ENCODE peak calls at places on chromosomes 6 and 20, in seven cellular contexts. S, M, I, C, P, F and U are unnamed samples.

GRCh38 chr6:102352552-102352951 is 959.0 kb downstream of the GRIK2 start:
- DNase-seq in F (no peak), S (no peak), M (no peak), C (no peak), P (no peak), I (no peak), U (no peak)

GRCh38 chr6:107033136-107033535 is 5.1 kb downstream of the MTRES1 start:
- DNase-seq in M (no peak), C (no peak), I (no peak), S (no peak), P (no peak), F (no peak), U (no peak)

GRCh38 chr6:148497256-148497655 is 154.6 kb downstream of the SASH1 start:
- DNase-seq in F (no peak), M (no peak), C (no peak), I (no peak), P (no peak), S (no peak), U (no peak)

GRCh38 chr20:25600632-25601031 is 15.3 kb upstream of the NINL start:
- DNase-seq in M (no peak), F (no peak), C (no peak), I (no peak), P (no peak), S (no peak), U (no peak)

GRCh38 chr6:118722820-118723526 is 71.6 kb upstream of the CEP85L start:
- DNase-seq in P (no peak), I (no peak), C (no peak), M (no peak), S (no peak), F (no peak), U (no peak)

GRCh38 chr6:168469198-168469943 is 28.4 kb downstream of the SMOC2 start:
- DNase-seq in P (no peak), I (no peak), C (peak), S (no peak), M (peak), F (no peak), U (no peak)

GRCh38 chr6:4762294-4762693 is 13.9 kb upstream of the CDYL start:
- DNase-seq in S (no peak), F (no peak), P (no peak), C (no peak), I (no peak), M (no peak), U (no peak)

GRCh38 chr20:62741191-62741676 is 32.6 kb downstream of the NTSR1 start:
- DNase-seq in M (peak), I (peak), F (peak), C (no peak), P (no peak), S (no peak), U (no peak)

GRCh38 chr6:142118926-142119325 is 13.8 kb upstream of the GJE1 start:
- DNase-seq in F (no peak), P (no peak), S (no peak), I (no peak), C (no peak), M (no peak), U (no peak)

GRCh38 chr20:34334654-34335407 is 28.2 kb upstream of the ITCH start:
- DNase-seq in P (no peak), S (no peak), M (no peak), C (no peak), F (no peak), I (no peak), U (no peak)

GRCh38 chr6:109484161-109484560 is 1.1 kb upstream of the ZBTB24 start:
- DNase-seq in M (no peak), F (no peak), S (no peak), P (no peak), I (no peak), C (no peak), U (no peak)

GRCh38 chr6:166405416-166405815 is 22.7 kb upstream of the MPC1 start:
- DNase-seq in P (no peak), S (no peak), F (peak), I (no peak), C (no peak), M (no peak), U (no peak)

GRCh38 chr6:25172819-25173218 is 106.4 kb upstream of the CARMIL1 start:
- DNase-seq in M (no peak), P (no peak), C (no peak), F (no peak), I (peak), S (no peak), U (no peak)

GRCh38 chr6:43481075-43481474 is 3.7 kb downstream of the TJAP1 start:
- DNase-seq in P (no peak), I (no peak), S (no peak), F (no peak), C (no peak), M (no peak), U (no peak)

GRCh38 chr6:13931797-13932402 is 7.1 kb downstream of the RNF182 start:
- DNase-seq in F (no peak), P (no peak), C (no peak), S (no peak), I (no peak), M (no peak), U (no peak)

GRCh38 chr6:24329451-24329850 is 28.4 kb downstream of the DCDC2 start:
- DNase-seq in C (no peak), M (no peak), P (no peak), S (no peak), F (no peak), I (no peak), U (no peak)

GRCh38 chr6:91566467-91566866 is 979.6 kb upstream of the MAP3K7 start:
- DNase-seq in F (no peak), M (no peak), S (no peak), P (no peak), I (no peak), C (no peak), U (no peak)

GRCh38 chr6:169869301-169869700 is 117.9 kb downstream of the ERMARD start:
- DNase-seq in F (no peak), P (no peak), C (no peak), I (no peak), M (no peak), S (no peak), U (peak)

GRCh38 chr6:17842014-17842776 is 135.5 kb upstream of the NUP153 start:
- DNase-seq in C (no peak), M (no peak), I (no peak), F (no peak), P (no peak), S (no peak), U (no peak)

GRCh38 chr6:169868458-169868857 is 117.0 kb downstream of the ERMARD start:
- DNase-seq in C (peak), I (no peak), F (no peak), S (peak), M (no peak), P (no peak), U (peak)

GRCh38 chr6:14499309-14499708 is 381.7 kb downstream of the CD83 start:
- DNase-seq in C (no peak), S (no peak), M (no peak), P (no peak), I (no peak), F (no peak), U (no peak)

GRCh38 chr20:21901470-21902275 is 196.2 kb downstream of the PAX1 start:
- DNase-seq in S (peak), M (no peak), F (no peak), C (peak), P (no peak), I (no peak), U (no peak)

GRCh38 chr6:89817481-89817880 is 2.1 kb downstream of the MDN1 start:
- DNase-seq in F (no peak), I (peak), P (no peak), S (no peak), C (no peak), M (peak), U (no peak)

GRCh38 chr20:63457737-63458136 is 14.7 kb downstream of the KCNQ2 start:
- DNase-seq in M (no peak), P (no peak), I (no peak), F (no peak), C (peak), S (no peak), U (no peak)

GRCh38 chr6:44456070-44456965 is 68.8 kb downstream of the CDC5L start:
- DNase-seq in I (peak), M (peak), C (peak), F (peak), S (peak), P (peak), U (no peak)

GRCh38 chr6:103734016-103734415 is 1125.7 kb downstream of the HACE1 start:
- DNase-seq in S (no peak), M (no peak), P (no peak), F (no peak), I (no peak), C (no peak), U (no peak)

GRCh38 chr6:56024931-56025330 is 149.5 kb upstream of the BMP5 start:
- DNase-seq in C (no peak), P (no peak), F (no peak), M (no peak), S (no peak), I (no peak), U (no peak)

GRCh38 chr6:127195833-127196232 is 70.8 kb upstream of the RNF146 start:
- DNase-seq in S (no peak), M (no peak), P (no peak), F (no peak), I (no peak), C (no peak), U (no peak)

GRCh38 chr6:69398311-69398710 is 398.5 kb downstream of the LMBRD1 start:
- DNase-seq in M (no peak), C (no peak), I (no peak), P (no peak), F (no peak), S (no peak), U (no peak)

GRCh38 chr6:29887819-29888581 is 54.3 kb upstream of the HLA-A start:
- DNase-seq in S (peak), C (peak), I (peak), P (peak), F (peak), M (peak), U (no peak)

GRCh38 chr6:30325150-30325872 is 1.4 kb upstream of the TRIM39 start:
- DNase-seq in P (no peak), S (peak), I (peak), M (peak), C (peak), F (peak), U (no peak)

GRCh38 chr6:151716446-151717047 is 90.9 kb upstream of the ESR1 start:
- DNase-seq in M (no peak), P (no peak), F (peak), C (no peak), S (no peak), I (peak), U (no peak)

GRCh38 chr6:93036835-93037234 is 382.5 kb downstream of the EPHA7 start:
- DNase-seq in C (no peak), I (peak), S (no peak), F (no peak), P (no peak), M (peak), U (no peak)
- TF ChIP-seq CTCF in C (peak), I (peak), S (no peak), F (peak), P (peak), M (peak), U (peak)

GRCh38 chr20:39310363-39311037 is 348.4 kb downstream of the DHX35 start:
- DNase-seq in C (no peak), S (no peak), M (no peak), F (no peak), P (no peak), I (no peak), U (no peak)

GRCh38 chr20:39312107-39312506 is 350.0 kb downstream of the DHX35 start:
- DNase-seq in P (no peak), S (no peak), C (no peak), I (no peak), M (no peak), F (no peak), U (no peak)

GRCh38 chr20:39309458-39309857 is 347.3 kb downstream of the DHX35 start:
- DNase-seq in S (no peak), F (no peak), C (no peak), M (no peak), I (no peak), P (no peak), U (no peak)
- TF ChIP-seq CTCF in S (no peak), F (no peak), C (no peak), M (no peak), I (no peak), P (no peak), U (no peak)

GRCh38 chr20:33005132-33005566 is 916 bp upstream of the SUN5 start:
- DNase-seq in I (peak), C (no peak), S (no peak), F (no peak), M (peak), P (peak), U (no peak)
- TF ChIP-seq CTCF in I (peak), C (no peak), S (peak), F (peak), M (peak), P (peak), U (peak)

GRCh38 chr6:164414695-164415094 is 894.7 kb downstream of the C6orf118 start:
- DNase-seq in P (no peak), S (no peak), I (no peak), F (no peak), C (no peak), M (no peak), U (no peak)

GRCh38 chr6:164412566-164412965 is 896.8 kb downstream of the C6orf118 start:
- DNase-seq in F (no peak), C (no peak), M (no peak), P (no peak), I (no peak), S (no peak), U (no peak)

GRCh38 chr6:164419099-164419498 is 890.3 kb downstream of the C6orf118 start:
- DNase-seq in F (no peak), M (no peak), S (no peak), C (no peak), I (no peak), P (no peak), U (no peak)

GRCh38 chr6:164415832-164416563 is 893.4 kb downstream of the C6orf118 start:
- DNase-seq in F (no peak), C (no peak), M (peak), P (no peak), I (no peak), S (no peak), U (no peak)

GRCh38 chr6:164417537-164417936 is 891.9 kb downstream of the C6orf118 start:
- DNase-seq in M (peak), C (no peak), S (no peak), F (no peak), P (no peak), I (peak), U (no peak)
- TF ChIP-seq CTCF in M (peak), C (no peak), S (no peak), F (no peak), P (no peak), I (peak), U (no peak)

DNA sequence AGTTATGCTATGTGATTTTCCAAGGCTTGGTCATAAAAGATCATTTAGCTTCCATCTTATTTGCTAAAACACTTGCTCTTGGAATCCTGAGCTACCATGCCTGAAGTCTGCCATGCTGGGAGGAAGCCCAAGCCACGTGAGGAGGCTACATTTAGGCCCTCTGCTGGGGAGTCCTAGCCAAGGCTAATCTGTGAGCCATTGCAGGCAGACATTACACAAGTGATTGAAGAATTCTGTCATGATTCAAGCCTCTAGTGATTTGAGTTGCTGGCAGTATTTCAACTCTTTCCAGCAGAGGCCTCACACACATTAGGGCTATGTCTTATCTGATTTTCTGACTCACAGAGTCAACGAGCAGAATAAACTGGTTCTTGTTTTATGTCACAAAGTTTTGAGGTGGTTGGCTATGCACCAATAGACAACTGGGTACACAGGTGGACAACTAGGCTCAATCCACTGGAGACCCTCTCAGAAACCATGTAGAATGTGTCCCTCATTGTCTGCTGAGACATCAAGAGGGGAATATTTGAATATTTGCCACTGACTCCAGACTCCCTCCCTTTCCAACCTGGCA is 227.2 kb upstream of the SULF2 start:
- DNase-seq in F (no peak), M (no peak), P (no peak), C (no peak), S (no peak), I (no peak), U (peak)
- TF ChIP-seq CTCF in F (no peak), M (no peak), P (no peak), C (no peak), S (no peak), I (no peak), U (no peak)

GRCh38 chr6:158517038-158517437 is 42.9 kb upstream of the TMEM181 start:
- DNase-seq in M (no peak), F (no peak), P (no peak), S (no peak), I (no peak), C (no peak), U (no peak)

GRCh38 chr6:158519761-158520160 is 40.1 kb upstream of the TMEM181 start:
- DNase-seq in C (no peak), P (no peak), I (no peak), F (no peak), M (no peak), S (no peak), U (no peak)

GRCh38 chr6:158517581-158517980 is 42.3 kb upstream of the TMEM181 start:
- DNase-seq in S (no peak), F (no peak), P (no peak), M (no peak), I (no peak), C (no peak), U (no peak)

GRCh38 chr6:158519354-158519753 is 40.5 kb upstream of the TMEM181 start:
- DNase-seq in F (no peak), S (no peak), C (no peak), P (no peak), I (no peak), M (no peak), U (no peak)

DNA sequence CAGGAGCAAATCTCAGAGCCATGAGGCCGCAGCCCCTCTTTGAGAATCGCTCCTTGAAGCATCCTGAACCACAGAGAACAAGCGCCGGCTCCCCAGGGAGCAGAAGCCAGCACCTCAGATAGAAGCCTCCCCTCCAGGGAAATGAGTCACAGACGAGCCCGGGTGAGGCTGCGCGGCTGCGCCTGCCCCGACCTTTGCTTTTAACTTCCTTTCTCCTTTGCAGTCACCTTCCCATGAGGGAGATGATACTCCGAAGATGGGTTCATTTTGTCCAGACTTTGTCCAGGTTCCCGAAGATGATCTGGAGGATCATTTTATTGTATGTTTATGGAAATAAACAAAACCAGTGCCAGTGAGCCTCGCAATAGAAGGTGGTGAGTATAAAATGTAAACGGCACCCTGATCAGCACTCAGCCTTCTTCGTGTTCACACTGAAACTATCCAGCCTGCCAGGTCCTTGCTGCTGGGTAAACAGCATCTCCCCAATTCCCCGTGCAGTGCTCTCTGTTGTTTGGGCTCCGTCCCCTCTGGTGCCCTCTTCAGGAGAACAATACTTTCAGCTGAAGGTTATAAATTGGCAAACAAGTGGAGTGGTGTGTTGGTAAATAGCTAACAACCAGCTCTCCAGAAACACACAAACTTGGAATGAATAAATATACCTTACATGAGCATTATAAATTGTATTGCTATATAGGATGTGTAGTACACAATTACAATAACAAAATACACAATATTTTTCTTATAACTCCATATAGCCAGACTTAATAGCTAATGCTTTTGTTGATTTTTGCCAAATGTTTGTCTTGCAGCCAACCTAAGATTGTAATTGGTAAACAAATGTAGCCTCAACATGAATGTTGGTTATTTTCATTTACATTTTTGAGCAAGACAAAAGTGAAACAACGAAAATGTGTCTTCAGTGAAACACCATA is 41.4 kb upstream of the TMEM181 start:
- DNase-seq in F (peak), S (peak), M (peak), C (peak), I (peak), P (peak), U (no peak)
- TF ChIP-seq CTCF in F (peak), S (peak), M (peak), C (peak), I (peak), P (peak), U (peak)